ENCODE peak calls at places on chromosomes 5 and 9, in four cellular contexts. N is foreskin fibroblast, C is left cardiac atrium, E is amniotic stem cell. U is an unnamed sample.
A peak's percentile ranks its signal among the peaks of the same experiment; 100 is the strongest.

GRCh38 chr9:131813116-131813515 is 73.2 kb upstream of the RAPGEF1 start:
- DNase-seq in N (peak; percentile 31), C (no peak), E (no peak), U (no peak)

GRCh38 chr5:16792278-16793275 is 143.5 kb downstream of the MYO10 start:
- DNase-seq in C (no peak), N (no peak), E (no peak), U (no peak)

GRCh38 chr5:168312606-168313297 is 21.3 kb downstream of the WWC1 start:
- DNase-seq in C (no peak), E (no peak), N (no peak), U (peak; percentile 81)

GRCh38 chr9:94827584-94828304 is 101.2 kb downstream of the AOPEP start:
- DNase-seq in N (peak; percentile 71), E (no peak), C (no peak), U (no peak)

GRCh38 chr9:96554801-96555566 is 64.7 kb downstream of the CDC14B start:
- DNase-seq in N (peak; percentile 54), C (no peak), E (no peak), U (no peak)

GRCh38 chr9:97964901-97965300 is 18.2 kb upstream of the ANP32B start:
- DNase-seq in C (no peak), E (no peak), N (no peak), U (no peak)

GRCh38 chr5:135457424-135458071 is 5.4 kb upstream of the TIFAB start:
- DNase-seq in C (peak; percentile 64), N (peak; percentile 58), E (no peak), U (peak; percentile 71)

GRCh38 chr5:176695073-176695472 is 47.8 kb downstream of the TSPAN17 start:
- DNase-seq in C (no peak), N (peak; percentile 20), E (no peak), U (no peak)

GRCh38 chr5:67120032-67120431 is 76.6 kb downstream of the CD180 start:
- DNase-seq in E (no peak), C (no peak), N (peak; percentile 5), U (no peak)

GRCh38 chr9:99391937-99392574 is 170.0 kb downstream of the SEC61B start:
- DNase-seq in E (no peak), C (no peak), N (no peak), U (no peak)

GRCh38 chr5:56478062-56478461 is 244.9 kb upstream of the ANKRD55 start:
- DNase-seq in N (no peak), C (no peak), E (no peak), U (no peak)

GRCh38 chr9:114303571-114303970 is 19.3 kb upstream of the ORM1 start:
- DNase-seq in E (no peak), C (no peak), N (no peak), U (no peak)